ENCODE peak calls at places on chromosomes 7 and 10, in five cellular contexts. H, W, Y, B and X are unnamed samples.
A peak's percentile ranks its signal among the peaks of the same experiment; 100 is the strongest.

GRCh38 chr7:103469095-103469948 is 23.3 kb upstream of the SLC26A5 start:
- DNase-seq in B (no peak), Y (no peak), W (no peak), H (no peak), X (no peak)

GRCh38 chr7:117048114-117048853 is 95.0 kb downstream of the ST7 start:
- DNase-seq in Y (no peak), B (no peak), H (peak; percentile 37), W (no peak), X (no peak)

GRCh38 chr10:80459047-80459865 is 5.1 kb downstream of the TSPAN14 start:
- DNase-seq in W (peak; percentile 49), Y (peak; percentile 71), H (peak; percentile 93), B (no peak), X (no peak)

GRCh38 chr7:92244803-92245486 is 769 bp downstream of the KRIT1 start:
- DNase-seq in Y (no peak), W (no peak), H (peak; percentile 47), B (no peak), X (no peak)

GRCh38 chr7:151686826-151687225 is 167.1 kb upstream of the RHEB start:
- DNase-seq in W (no peak), H (no peak), B (no peak), Y (no peak), X (no peak)

GRCh38 chr7:27145167-27145883 is 1.8 kb upstream of the HOXA5 start:
- DNase-seq in Y (no peak), W (no peak), H (no peak), B (no peak), X (no peak)

GRCh38 chr7:140568021-140568813 is 72.4 kb downstream of the DENND2A start:
- DNase-seq in W (no peak), B (no peak), H (no peak), Y (no peak), X (no peak)

GRCh38 chr10:114100848-114101741 is 57.4 kb downstream of the ADRB1 start:
- DNase-seq in Y (peak; percentile 25), H (no peak), W (no peak), B (no peak), X (no peak)

GRCh38 chr7:8922726-8923125 is 489.3 kb downstream of the NXPH1 start:
- DNase-seq in W (no peak), H (no peak), Y (no peak), B (no peak), X (no peak)

GRCh38 chr7:2609001-2609411 is 22.8 kb upstream of the TTYH3 start:
- DNase-seq in Y (peak; percentile 15), B (peak; percentile 52), H (peak; percentile 69), W (no peak), X (no peak)

GRCh38 chr10:102284531-102284930 is 39.2 kb downstream of the GBF1 start:
- DNase-seq in B (no peak), H (no peak), Y (no peak), W (no peak), X (no peak)

GRCh38 chr7:114293289-114294012 is 121.2 kb upstream of the FOXP2 start:
- DNase-seq in Y (no peak), W (no peak), H (no peak), B (no peak), X (no peak)